ENCODE peak calls at places on chromosome 11, in four cellular contexts. Z, Q, R and U are unnamed samples.

GRCh38 chr11:12094872-12095800 is 15.3 kb upstream of the MICAL2 start:
- DNase-seq in Z (no peak), Q (peak), R (no peak), U (peak)

GRCh38 chr11:123063396-123064267 is 1.7 kb upstream of the HSPA8 start:
- DNase-seq in Z (peak), Q (peak), R (peak), U (peak)

GRCh38 chr11:12278766-12279671 is 98.4 kb upstream of the PARVA start:
- DNase-seq in Z (no peak), Q (peak), R (no peak), U (no peak)

GRCh38 chr11:17600316-17601205 is 53.5 kb downstream of the OTOG start:
- DNase-seq in Z (peak), Q (no peak), R (no peak), U (peak)

GRCh38 chr11:102309621-102310541 is 7.4 kb upstream of the BIRC3 start:
- DNase-seq in Z (peak), Q (no peak), R (no peak), U (peak)

GRCh38 chr11:92843455-92843854 is 126.0 kb upstream of the MTNR1B start:
- DNase-seq in Z (no peak), Q (peak), R (no peak), U (no peak)

GRCh38 chr11:113401718-113402117 is 14.1 kb downstream of the ANKK1 start:
- DNase-seq in Z (no peak), Q (peak), R (no peak), U (no peak)

GRCh38 chr11:119316017-119316728 is 757 bp downstream of the MCAM start:
- DNase-seq in Z (no peak), Q (no peak), R (no peak), U (no peak)

GRCh38 chr11:28679795-28680194 is 571.6 kb downstream of the METTL15 start:
- DNase-seq in Z (no peak), Q (no peak), R (no peak), U (no peak)

GRCh38 chr11:102026217-102026616 is 21.0 kb upstream of the CFAP300 start:
- DNase-seq in Z (no peak), Q (peak), R (no peak), U (no peak)

GRCh38 chr11:120807414-120808150 is 216.3 kb upstream of the TBCEL start:
- DNase-seq in Z (peak), Q (peak), R (no peak), U (peak)

GRCh38 chr11:24234822-24235508 is 261.9 kb upstream of the LUZP2 start:
- DNase-seq in Z (peak), Q (peak), R (no peak), U (peak)

GRCh38 chr11:95795627-95796308 is 5.5 kb downstream of the CEP57 start:
- DNase-seq in Z (no peak), Q (no peak), R (no peak), U (no peak)

GRCh38 chr11:85379066-85379465 is 248.1 kb downstream of the DLG2 start:
- DNase-seq in Z (no peak), Q (no peak), R (no peak), U (no peak)

GRCh38 chr11:125903753-125904659 is at the start of gene DDX25:
- DNase-seq in Z (peak), Q (no peak), R (peak), U (peak)

GRCh38 chr11:65100674-65101350 is 4.8 kb downstream of the VPS51 start:
- DNase-seq in Z (no peak), Q (no peak), R (no peak), U (no peak)

GRCh38 chr11:74370122-74370521 is 28.1 kb downstream of the PGM2L1 start:
- DNase-seq in Z (no peak), Q (no peak), R (no peak), U (no peak)

GRCh38 chr11:62732830-62733229 is 4.5 kb downstream of the TTC9C start:
- DNase-seq in Z (peak), Q (peak), R (no peak), U (peak)

GRCh38 chr11:102727890-102728289 is 3.1 kb upstream of the MMP8 start:
- DNase-seq in Z (no peak), Q (peak), R (no peak), U (no peak)

GRCh38 chr11:114187173-114187572 is 109.0 kb upstream of the NNMT start:
- DNase-seq in Z (no peak), Q (no peak), R (no peak), U (no peak)

GRCh38 chr11:120877746-120878365 is 146.0 kb upstream of the TBCEL start:
- DNase-seq in Z (no peak), Q (no peak), R (no peak), U (no peak)

GRCh38 chr11:64406221-64406946 is 47.4 kb downstream of the RPS6KA4 start:
- DNase-seq in Z (no peak), Q (no peak), R (no peak), U (peak)

GRCh38 chr11:57402188-57403066 is 12.0 kb upstream of the PRG2 start:
- DNase-seq in Z (no peak), Q (peak), R (no peak), U (peak)

GRCh38 chr11:43504316-43504950 is 145.7 kb downstream of the TTC17 start:
- DNase-seq in Z (peak), Q (peak), R (no peak), U (peak)

GRCh38 chr11:71395010-71395560 is 53.1 kb downstream of the DHCR7 start:
- DNase-seq in Z (no peak), Q (no peak), R (no peak), U (no peak)

GRCh38 chr11:65478411-65479183 is 20.2 kb upstream of the MALAT1 start:
- DNase-seq in Z (no peak), Q (no peak), R (no peak), U (no peak)

GRCh38 chr11:114131366-114131963 is 72.0 kb downstream of the ZBTB16 start:
- DNase-seq in Z (no peak), Q (no peak), R (peak), U (no peak)

GRCh38 chr11:61516191-61516590 is 7.6 kb downstream of the LRRC10B start:
- DNase-seq in Z (peak), Q (no peak), R (no peak), U (no peak)

GRCh38 chr11:61888043-61888442 is 3.3 kb downstream of the FADS3 start:
- DNase-seq in Z (no peak), Q (peak), R (no peak), U (peak)

GRCh38 chr11:76551400-76551799 is 106.6 kb downstream of the EMSY start:
- DNase-seq in Z (no peak), Q (peak), R (no peak), U (no peak)

GRCh38 chr11:73818838-73819237 is 31.2 kb downstream of the MRPL48 start:
- DNase-seq in Z (peak), Q (peak), R (no peak), U (peak)

GRCh38 chr11:101555366-101555765 is 28.4 kb downstream of the TRPC6 start:
- DNase-seq in Z (no peak), Q (no peak), R (no peak), U (no peak)

GRCh38 chr11:13279487-13279834 is 1.9 kb downstream of the BMAL1 start:
- DNase-seq in Z (no peak), Q (no peak), R (no peak), U (no peak)
- H3K4me3 ChIP-seq in Z (peak), Q (no peak), R (no peak), U (no peak)

GRCh38 chr11:69202511-69203221 is 46.9 kb downstream of the SMIM38 start:
- DNase-seq in Z (no peak), Q (no peak), R (no peak), U (no peak)

GRCh38 chr11:69201764-69202370 is 46.1 kb downstream of the SMIM38 start:
- DNase-seq in Z (no peak), Q (no peak), R (no peak), U (no peak)

GRCh38 chr11:69200331-69201047 is 44.8 kb downstream of the SMIM38 start:
- DNase-seq in Z (peak), Q (no peak), R (no peak), U (no peak)

GRCh38 chr11:69199583-69200295 is 44.0 kb downstream of the SMIM38 start:
- DNase-seq in Z (no peak), Q (peak), R (no peak), U (peak)

DNA sequence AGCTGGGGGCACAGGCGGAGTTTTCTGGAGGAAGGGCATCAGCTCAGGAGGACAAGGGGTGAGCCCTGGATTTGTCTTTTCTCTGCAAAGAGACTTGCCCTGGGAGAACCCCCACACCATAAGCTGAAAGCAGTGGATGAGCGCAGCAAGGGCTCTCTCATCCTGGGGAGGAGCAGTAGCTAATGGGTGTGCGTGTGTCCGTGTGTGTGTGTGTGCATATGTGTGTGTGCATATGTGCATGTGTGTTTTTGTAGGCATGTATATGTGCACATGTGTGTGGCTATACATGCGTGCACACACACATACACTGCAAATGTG is 45.3 kb downstream of the SMIM38 start:
- DNase-seq in Z (no peak), Q (no peak), R (no peak), U (no peak)
- H3K4me3 ChIP-seq in Z (no peak), Q (no peak), R (no peak), U (no peak)

GRCh38 chr11:19228956-19229355 is 11.8 kb downstream of the E2F8 start:
- DNase-seq in Z (no peak), Q (no peak), R (no peak), U (no peak)
- H3K4me3 ChIP-seq in Z (no peak), Q (no peak), R (no peak), U (no peak)

DNA sequence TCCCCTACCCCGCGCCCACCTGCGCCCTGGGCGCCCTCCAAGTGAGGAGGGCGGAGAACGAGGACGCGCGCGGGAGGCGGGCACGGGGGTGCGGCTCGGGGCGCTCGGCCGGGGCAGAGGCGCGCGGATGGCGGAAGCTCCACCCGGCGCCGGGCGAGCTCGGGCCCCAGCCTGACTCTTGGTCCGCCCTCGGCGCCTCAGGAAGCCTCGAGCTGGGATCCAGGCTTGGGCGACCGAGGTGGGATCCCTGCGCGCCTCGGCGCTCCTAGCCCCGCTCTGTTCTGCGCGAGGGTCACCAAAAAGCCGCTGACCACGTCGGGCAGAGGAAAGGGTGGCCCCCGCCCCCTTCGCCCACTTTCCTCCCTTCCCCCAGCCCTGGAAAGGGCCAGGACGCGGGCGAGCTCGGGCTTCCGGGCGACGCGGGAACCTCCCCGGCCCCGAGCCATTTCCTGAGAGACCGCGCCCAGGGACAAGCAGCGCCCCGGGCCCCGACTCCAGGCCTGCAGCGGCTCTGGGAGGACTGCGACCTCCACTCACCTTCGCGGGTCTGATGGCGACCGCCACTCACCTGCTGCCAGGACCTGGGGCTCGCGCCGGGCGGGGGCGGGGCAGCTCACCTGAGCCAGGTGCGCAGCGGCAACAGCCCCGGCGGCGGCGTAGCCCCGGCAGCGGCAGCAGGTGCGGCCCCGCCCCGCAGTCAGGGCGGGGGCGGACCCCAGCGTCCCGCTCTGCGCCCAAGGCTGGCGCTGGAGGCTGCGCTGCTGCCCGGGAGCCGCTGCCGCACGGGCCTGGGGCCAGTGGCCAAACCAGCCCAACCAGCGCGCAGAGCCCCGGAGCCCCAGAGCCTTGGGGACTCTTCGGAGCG is 2.2 kb upstream of the SIGIRR start:
- DNase-seq in Z (peak), Q (no peak), R (peak), U (peak)
- H3K4me3 ChIP-seq in Z (peak), Q (peak), R (peak), U (peak)

GRCh38 chr11:32792111-32792947 is 2.1 kb downstream of the CCDC73 start:
- DNase-seq in Z (no peak), Q (peak), R (no peak), U (no peak)
- H3K4me3 ChIP-seq in Z (peak), Q (no peak), R (no peak), U (no peak)

DNA sequence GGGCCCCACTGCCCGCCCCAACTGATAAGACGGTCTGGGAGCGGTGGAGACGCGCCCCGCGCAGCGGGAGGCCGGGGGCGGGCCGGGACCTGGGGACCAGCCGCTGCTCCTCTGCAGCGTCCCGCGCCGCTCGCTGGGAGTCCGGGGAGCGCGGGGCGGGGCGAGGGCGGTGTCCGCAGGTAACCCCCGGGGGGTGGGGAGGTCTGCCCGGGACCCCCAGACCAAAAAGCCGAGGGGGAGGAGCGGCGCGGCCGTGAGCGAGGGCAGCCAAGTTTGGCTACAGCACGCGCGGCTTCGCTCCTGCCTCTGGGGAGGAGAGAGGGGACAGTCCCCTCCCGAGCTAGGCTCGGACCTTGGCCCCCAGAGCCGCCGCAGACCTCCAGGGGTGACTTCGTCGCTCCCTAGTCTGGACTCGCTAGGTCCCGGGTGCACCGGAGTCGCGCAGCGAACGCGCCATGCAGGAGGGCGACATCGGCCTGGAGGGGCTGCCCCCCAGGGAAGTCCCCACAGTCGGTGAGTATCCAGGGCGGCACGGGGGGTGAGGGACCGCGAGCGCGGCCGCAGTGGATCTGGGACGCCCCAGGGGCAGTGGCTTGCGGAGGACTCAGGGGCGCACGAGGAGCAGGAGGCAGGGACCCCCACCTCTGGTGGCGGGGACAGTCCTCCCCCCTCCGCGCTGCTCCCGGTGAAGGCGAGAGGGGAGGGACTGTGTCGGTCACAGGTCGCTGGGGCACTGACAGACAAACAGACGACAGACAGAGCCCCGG is 92.3 kb upstream of the ANO1 start:
- DNase-seq in Z (peak), Q (no peak), R (no peak), U (no peak)
- H3K4me3 ChIP-seq in Z (peak), Q (no peak), R (no peak), U (no peak)

DNA sequence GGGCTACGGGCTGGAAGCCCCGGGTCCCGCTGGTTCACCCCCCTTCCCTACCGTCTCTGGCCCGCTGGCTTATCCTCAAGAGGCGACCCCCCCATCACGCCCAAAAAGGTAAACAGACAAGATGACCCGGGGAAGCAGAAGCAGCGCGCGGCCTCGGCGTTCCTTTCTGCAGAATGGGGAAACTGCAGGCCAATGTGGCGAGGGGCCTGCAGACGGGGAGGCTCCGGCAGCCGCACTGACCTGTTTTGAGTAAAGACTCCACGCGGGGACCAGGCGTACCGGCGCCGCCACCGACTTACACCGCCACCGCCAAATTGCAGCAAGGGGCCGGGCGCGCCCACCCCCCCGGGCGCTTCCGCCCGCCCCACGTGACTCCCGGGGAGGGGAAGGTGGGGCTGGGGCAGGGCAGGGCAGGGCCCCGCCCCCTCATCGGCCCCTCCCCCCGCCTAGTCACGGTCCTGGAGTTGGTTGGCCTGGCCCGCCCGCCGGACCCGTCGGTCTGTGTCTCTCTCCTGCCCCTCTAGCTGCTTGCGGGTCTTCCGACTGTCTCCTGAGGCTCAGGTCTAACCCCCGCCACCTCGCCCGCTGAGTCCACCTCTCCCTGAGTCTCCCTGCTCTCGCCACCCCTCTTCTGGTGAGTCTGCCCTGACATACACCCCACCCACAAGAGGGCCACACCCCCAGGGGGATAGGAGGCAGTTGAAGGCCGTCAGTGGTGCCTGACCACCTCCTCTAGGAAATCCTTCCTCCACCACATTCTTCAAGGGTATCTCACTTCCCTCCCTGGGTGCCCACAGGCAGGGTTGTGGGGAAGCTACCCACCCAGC is at the start of gene ARAP1:
- DNase-seq in Z (peak), Q (peak), R (peak), U (peak)
- H3K4me3 ChIP-seq in Z (peak), Q (peak), R (peak), U (peak)

GRCh38 chr11:130166457-130166784 is 6.8 kb downstream of the ST14 start:
- DNase-seq in Z (no peak), Q (peak), R (no peak), U (no peak)
- H3K4me3 ChIP-seq in Z (no peak), Q (no peak), R (no peak), U (no peak)

GRCh38 chr11:44944181-44944852 is 6.4 kb downstream of the TP53I11 start:
- DNase-seq in Z (no peak), Q (no peak), R (no peak), U (peak)
- H3K4me3 ChIP-seq in Z (no peak), Q (no peak), R (no peak), U (no peak)

DNA sequence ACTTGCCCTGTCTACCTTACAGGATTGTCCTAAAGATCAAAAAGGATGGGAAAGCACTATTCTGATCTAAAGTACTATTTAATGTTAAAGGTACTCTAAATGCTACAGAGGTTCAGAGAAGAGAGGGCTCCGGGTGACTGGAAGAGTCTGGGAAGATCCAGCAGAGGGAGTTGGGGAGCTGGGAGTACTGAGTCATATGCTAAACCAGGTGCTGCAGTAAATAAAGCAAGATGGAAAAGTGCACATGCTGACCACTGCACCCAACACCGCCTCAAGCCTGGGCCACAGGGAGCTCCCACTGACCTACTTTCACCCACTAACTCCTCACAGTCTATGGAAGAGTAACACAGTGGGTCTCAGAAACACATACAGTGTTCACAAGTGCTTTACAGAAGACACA is 49.3 kb downstream of the WT1 start:
- DNase-seq in Z (peak), Q (peak), R (no peak), U (peak)
- H3K4me3 ChIP-seq in Z (no peak), Q (no peak), R (no peak), U (no peak)